ENCODE peak calls at places on chromosomes 16 and 17, in four cellular contexts. S is esophagus squamous epithelium, C is upper lobe of right lung, O is cardiac muscle cell. T is an unnamed sample.

GRCh38 chr16:79430129-79430789 is 170.3 kb downstream of the MAF start:
- DNase-seq in S (no peak), C (no peak), O (peak), T (no peak)

GRCh38 chr16:48535831-48536599 is 74.0 kb downstream of the N4BP1 start:
- DNase-seq in C (peak), O (no peak), S (no peak), T (no peak)

GRCh38 chr17:8555062-8555461 is 75.5 kb downstream of the MYH10 start:
- DNase-seq in O (no peak), C (no peak), S (no peak), T (no peak)

GRCh38 chr16:11497329-11497805 is 89.4 kb downstream of the LITAF start:
- DNase-seq in C (peak), S (no peak), O (peak), T (no peak)

GRCh38 chr16:27258241-27258734 is 10.3 kb downstream of the NSMCE1 start:
- DNase-seq in S (no peak), C (no peak), O (no peak), T (no peak)

GRCh38 chr17:56292628-56293027 is 139.4 kb downstream of the ANKFN1 start:
- DNase-seq in O (no peak), C (no peak), S (no peak), T (no peak)

GRCh38 chr17:83079340-83079747 is at the start of gene METRNL:
- DNase-seq in O (peak), C (peak), S (no peak), T (peak)

GRCh38 chr17:72953621-72954020 is 138.9 kb downstream of the SLC39A11 start:
- DNase-seq in O (no peak), S (no peak), C (no peak), T (no peak)

GRCh38 chr17:65609749-65610148 is 48.3 kb upstream of the AXIN2 start:
- DNase-seq in O (no peak), C (no peak), S (no peak), T (no peak)

GRCh38 chr17:47692895-47693666 is 880 bp upstream of the TBKBP1 start:
- DNase-seq in S (no peak), O (no peak), C (no peak), T (no peak)

GRCh38 chr17:72183194-72183685 is 62.4 kb downstream of the SOX9 start:
- DNase-seq in O (no peak), S (no peak), C (no peak), T (no peak)

GRCh38 chr16:87608400-87608985 is 6.2 kb downstream of the JPH3 start:
- DNase-seq in C (peak), O (peak), S (no peak), T (peak)

GRCh38 chr16:89658221-89658879 is 714 bp downstream of the SPATA33 start:
- DNase-seq in O (peak), C (no peak), S (no peak), T (no peak)

GRCh38 chr16:55572439-55572838 is 6.0 kb downstream of the CAPNS2 start:
- DNase-seq in O (no peak), S (no peak), C (no peak), T (no peak)

GRCh38 chr17:969767-970387 is 9.7 kb downstream of the NXN start:
- DNase-seq in C (no peak), O (no peak), S (no peak), T (no peak)

GRCh38 chr16:68289621-68290329 is 21.0 kb downstream of the SLC7A6OS start:
- DNase-seq in C (no peak), S (no peak), O (no peak), T (no peak)

GRCh38 chr16:8853611-8854010 is 15.2 kb downstream of the CARHSP1 start:
- DNase-seq in S (no peak), O (no peak), C (peak), T (no peak)

GRCh38 chr17:76659928-76660614 is 16.5 kb upstream of the ST6GALNAC1 start:
- DNase-seq in S (no peak), C (no peak), O (no peak), T (no peak)

GRCh38 chr17:17934796-17935195 is 37.4 kb downstream of the TOM1L2 start:
- DNase-seq in O (no peak), S (no peak), C (no peak), T (no peak)

GRCh38 chr16:1167276-1168107 is 14.6 kb downstream of the CACNA1H start:
- DNase-seq in O (no peak), S (no peak), C (no peak), T (no peak)

GRCh38 chr17:45110676-45111611 is 21.4 kb downstream of the PLCD3 start:
- DNase-seq in C (no peak), S (no peak), O (peak), T (no peak)

GRCh38 chr16:79170565-79171242 is 429.8 kb downstream of the MAF start:
- DNase-seq in O (no peak), S (no peak), C (no peak), T (no peak)

GRCh38 chr17:47618416-47618815 is 31.3 kb upstream of the KPNB1 start:
- DNase-seq in S (no peak), C (no peak), O (no peak), T (peak)

GRCh38 chr17:45312477-45313418 is 4.1 kb downstream of the MAP3K14 start:
- DNase-seq in C (no peak), S (no peak), O (no peak), T (no peak)

GRCh38 chr16:74141015-74141414 is 155.6 kb upstream of the PSMD7 start:
- DNase-seq in S (no peak), O (no peak), C (no peak), T (no peak)

GRCh38 chr17:65485388-65486299 is 75.8 kb downstream of the AXIN2 start:
- DNase-seq in C (peak), S (no peak), O (no peak), T (no peak)

GRCh38 chr16:84517366-84517765 is 12.9 kb upstream of the MEAK7 start:
- DNase-seq in O (no peak), C (no peak), S (no peak), T (no peak)

GRCh38 chr17:7184091-7184488 is 4.9 kb upstream of the ASGR1 start:
- DNase-seq in S (no peak), O (no peak), C (peak), T (no peak)

GRCh38 chr16:9854665-9855064 is 327.6 kb downstream of the GRIN2A start:
- DNase-seq in O (no peak), C (no peak), S (no peak), T (no peak)

DNA sequence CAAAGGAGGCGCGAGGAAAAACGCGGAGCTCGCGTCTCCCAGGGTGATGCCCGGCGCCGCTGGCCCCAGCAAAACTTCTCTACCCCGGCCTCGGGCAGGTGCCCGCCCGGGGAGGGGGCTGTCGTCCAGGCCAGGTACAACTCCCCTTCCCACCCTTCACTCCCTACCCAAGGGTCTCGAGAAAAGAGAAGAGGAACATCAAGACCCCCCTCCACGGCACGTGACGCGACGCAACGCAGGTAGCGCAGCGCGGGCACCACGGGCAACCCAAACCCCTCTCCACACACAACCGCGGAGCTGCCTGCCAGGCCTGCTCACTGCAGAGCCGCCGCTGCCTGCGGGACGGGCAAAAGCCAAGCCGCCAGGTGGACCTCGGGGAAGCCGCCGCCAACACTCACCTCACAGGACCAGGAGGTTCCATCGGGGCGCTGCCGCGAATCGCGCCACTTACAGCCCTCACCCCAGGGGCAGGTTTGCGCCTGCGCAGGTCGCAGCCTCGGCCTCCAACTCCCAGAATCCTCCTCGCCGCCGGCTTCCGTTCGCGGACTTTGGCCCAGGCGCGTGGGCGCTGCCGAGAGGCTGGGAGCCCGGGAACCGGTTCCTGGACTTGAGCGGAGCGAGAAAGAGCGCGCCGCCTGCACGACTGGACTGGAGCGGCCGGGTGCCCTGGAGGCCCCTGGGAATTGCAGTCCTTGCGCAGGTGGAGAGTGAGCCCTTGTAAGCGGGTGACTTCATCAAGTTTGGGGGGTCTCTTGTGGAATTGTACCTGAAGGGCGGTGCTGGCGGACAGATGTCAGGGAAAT is at the start of gene ZNF232:
- DNase-seq in O (peak), S (peak), C (peak), T (peak)
- TF ChIP-seq CTCF in O (no peak), S (no peak), C (no peak), T (no peak)

GRCh38 chr17:57751971-57752905 is 7.1 kb upstream of the CCDC182 start:
- DNase-seq in C (no peak), O (no peak), S (no peak), T (no peak)

GRCh38 chr17:57757735-57758134 is 12.6 kb upstream of the CCDC182 start:
- DNase-seq in C (no peak), O (no peak), S (no peak), T (no peak)

GRCh38 chr17:57758654-57759053 is 13.6 kb upstream of the CCDC182 start:
- DNase-seq in O (no peak), C (no peak), S (no peak), T (no peak)

GRCh38 chr17:57756941-57757340 is 11.8 kb upstream of the CCDC182 start:
- DNase-seq in S (no peak), O (no peak), C (no peak), T (no peak)

GRCh38 chr17:57755479-57756070 is 10.5 kb upstream of the CCDC182 start:
- DNase-seq in C (no peak), O (peak), S (no peak), T (no peak)
- TF ChIP-seq CTCF in C (no peak), O (no peak), S (no peak), T (no peak)

GRCh38 chr16:57863434-57864160 is 61.3 kb upstream of the KIFC3 start:
- DNase-seq in C (peak), S (no peak), O (peak), T (peak)
- TF ChIP-seq CTCF in C (peak), S (peak), O (peak), T (no peak)

DNA sequence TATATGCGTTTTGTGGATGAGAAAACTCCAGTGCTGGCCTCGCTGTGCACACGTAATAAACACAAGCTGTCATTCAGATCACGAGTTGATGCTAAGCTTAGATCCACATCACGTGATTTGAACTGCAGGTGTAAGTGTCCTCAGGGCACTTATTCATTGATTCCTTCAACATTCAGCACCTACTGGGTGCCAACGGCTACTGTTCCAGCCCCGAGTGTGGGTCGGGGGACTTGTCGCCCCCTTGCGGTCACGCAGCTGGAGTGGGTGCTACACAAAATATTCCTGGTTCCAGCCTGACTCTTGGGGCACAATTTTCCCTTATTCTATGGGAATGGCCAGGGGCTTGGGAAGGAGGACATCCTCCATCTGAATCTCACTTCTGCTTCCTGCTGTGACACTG is 29.9 kb upstream of the GINS2 start:
- DNase-seq in C (no peak), S (no peak), O (peak), T (peak)
- TF ChIP-seq CTCF in C (peak), S (peak), O (peak), T (peak)

T was measured in endothelial cell.